ENCODE peak calls at places on chromosomes 4 and X, in seven cellular contexts. One of them, this sample, is unnamed.

GRCh38 chrX:126847143-126847542 is 27.6 kb downstream of the PRR32 start:
- DNase-seq in tibial nerve: no peak
- DNase-seq in colonic mucosa: no peak
- DNase-seq in thyroid gland: no peak
- DNase-seq in uterus: no peak
- DNase-seq in suprapubic skin: no peak
- DNase-seq in CD8-positive, alpha-beta T cell: no peak
- DNase-seq in this sample: no peak

GRCh38 chr4:3867403-3868100 is 101.4 kb downstream of the ADRA2C start:
- DNase-seq in tibial nerve: no peak
- DNase-seq in colonic mucosa: no peak
- DNase-seq in thyroid gland: no peak
- DNase-seq in uterus: peak; percentile 1
- DNase-seq in suprapubic skin: no peak
- DNase-seq in CD8-positive, alpha-beta T cell: no peak
- DNase-seq in this sample: no peak

GRCh38 chr4:31234494-31234893 is 514.3 kb downstream of the PCDH7 start:
- DNase-seq in tibial nerve: no peak
- DNase-seq in colonic mucosa: no peak
- DNase-seq in thyroid gland: no peak
- DNase-seq in uterus: no peak
- DNase-seq in suprapubic skin: no peak
- DNase-seq in CD8-positive, alpha-beta T cell: no peak
- DNase-seq in this sample: no peak

GRCh38 chr4:26288308-26288982 is 32.4 kb upstream of the RBPJ start:
- DNase-seq in tibial nerve: no peak
- DNase-seq in colonic mucosa: no peak
- DNase-seq in thyroid gland: no peak
- DNase-seq in uterus: no peak
- DNase-seq in suprapubic skin: no peak
- DNase-seq in CD8-positive, alpha-beta T cell: no peak
- DNase-seq in this sample: no peak

GRCh38 chr4:153771058-153771457 is 11.2 kb upstream of the RNF175 start:
- DNase-seq in tibial nerve: no peak
- DNase-seq in colonic mucosa: no peak
- DNase-seq in thyroid gland: no peak
- DNase-seq in uterus: no peak
- DNase-seq in suprapubic skin: no peak
- DNase-seq in CD8-positive, alpha-beta T cell: no peak
- DNase-seq in this sample: no peak

GRCh38 chrX:140572724-140573123 is 67.9 kb upstream of the SOX3 start:
- DNase-seq in tibial nerve: peak; percentile 10
- DNase-seq in colonic mucosa: peak; percentile 39
- DNase-seq in thyroid gland: peak; percentile 50
- DNase-seq in uterus: no peak
- DNase-seq in suprapubic skin: no peak
- DNase-seq in CD8-positive, alpha-beta T cell: peak; percentile 9
- DNase-seq in this sample: peak; percentile 23

GRCh38 chrX:136906921-136907510 is 26.5 kb upstream of the RBMX start:
- DNase-seq in tibial nerve: no peak
- DNase-seq in colonic mucosa: no peak
- DNase-seq in thyroid gland: no peak
- DNase-seq in uterus: no peak
- DNase-seq in suprapubic skin: no peak
- DNase-seq in CD8-positive, alpha-beta T cell: no peak
- DNase-seq in this sample: no peak

GRCh38 chr4:177441061-177441802 is 1.0 kb downstream of the AGA start:
- DNase-seq in tibial nerve: peak; percentile 10
- DNase-seq in colonic mucosa: peak; percentile 22
- DNase-seq in thyroid gland: no peak
- DNase-seq in uterus: no peak
- DNase-seq in suprapubic skin: no peak
- DNase-seq in CD8-positive, alpha-beta T cell: peak; percentile 11
- DNase-seq in this sample: peak; percentile 27

GRCh38 chr4:123813901-123814300 is 417.3 kb downstream of the SPRY1 start:
- DNase-seq in tibial nerve: no peak
- DNase-seq in colonic mucosa: no peak
- DNase-seq in thyroid gland: no peak
- DNase-seq in uterus: no peak
- DNase-seq in suprapubic skin: no peak
- DNase-seq in CD8-positive, alpha-beta T cell: no peak
- DNase-seq in this sample: no peak

GRCh38 chr4:54217642-54218486 is 11.2 kb upstream of the PDGFRA start:
- DNase-seq in tibial nerve: peak; percentile 92
- DNase-seq in colonic mucosa: peak; percentile 79
- DNase-seq in thyroid gland: peak; percentile 64
- DNase-seq in uterus: peak; percentile 85
- DNase-seq in suprapubic skin: peak; percentile 92
- DNase-seq in CD8-positive, alpha-beta T cell: peak; percentile 60
- DNase-seq in this sample: peak; percentile 70

GRCh38 chr4:3070709-3071500 is 3.4 kb downstream of the HTT-AS start:
- DNase-seq in tibial nerve: no peak
- DNase-seq in colonic mucosa: no peak
- DNase-seq in thyroid gland: no peak
- DNase-seq in uterus: no peak
- DNase-seq in suprapubic skin: no peak
- DNase-seq in CD8-positive, alpha-beta T cell: no peak
- DNase-seq in this sample: no peak

GRCh38 chr4:119858176-119858575 is 208.5 kb downstream of the MAD2L1 start:
- DNase-seq in tibial nerve: no peak
- DNase-seq in colonic mucosa: no peak
- DNase-seq in thyroid gland: no peak
- DNase-seq in uterus: no peak
- DNase-seq in suprapubic skin: no peak
- DNase-seq in CD8-positive, alpha-beta T cell: no peak
- DNase-seq in this sample: no peak

GRCh38 chr4:44912980-44913379 is 186.6 kb upstream of the GNPDA2 start:
- DNase-seq in tibial nerve: no peak
- DNase-seq in colonic mucosa: no peak
- DNase-seq in thyroid gland: no peak
- DNase-seq in uterus: no peak
- DNase-seq in suprapubic skin: no peak
- DNase-seq in CD8-positive, alpha-beta T cell: no peak
- DNase-seq in this sample: no peak

GRCh38 chr4:119690871-119691270 is 62.3 kb upstream of the PDE5A start:
- DNase-seq in tibial nerve: no peak
- DNase-seq in colonic mucosa: no peak
- DNase-seq in thyroid gland: no peak
- DNase-seq in uterus: no peak
- DNase-seq in suprapubic skin: no peak
- DNase-seq in CD8-positive, alpha-beta T cell: no peak
- DNase-seq in this sample: no peak

GRCh38 chrX:55450259-55450658 is 1.7 kb upstream of the MAGEH1 start:
- DNase-seq in tibial nerve: no peak
- DNase-seq in colonic mucosa: no peak
- DNase-seq in thyroid gland: peak; percentile 29
- DNase-seq in uterus: no peak
- DNase-seq in suprapubic skin: no peak
- DNase-seq in CD8-positive, alpha-beta T cell: no peak
- DNase-seq in this sample: no peak

GRCh38 chrX:140712413-140713173 is 3.0 kb downstream of the LINC00632 start:
- DNase-seq in tibial nerve: no peak
- DNase-seq in colonic mucosa: peak; percentile 17
- DNase-seq in thyroid gland: peak; percentile 47
- DNase-seq in uterus: peak; percentile 30
- DNase-seq in suprapubic skin: peak; percentile 69
- DNase-seq in CD8-positive, alpha-beta T cell: peak; percentile 24
- DNase-seq in this sample: peak; percentile 63

GRCh38 chrX:9466115-9466495 is 1.2 kb downstream of the TBL1X start:
- DNase-seq in tibial nerve: peak; percentile 16
- DNase-seq in colonic mucosa: peak; percentile 37
- DNase-seq in thyroid gland: peak; percentile 44
- DNase-seq in uterus: peak; percentile 31
- DNase-seq in suprapubic skin: peak; percentile 78
- DNase-seq in CD8-positive, alpha-beta T cell: peak; percentile 10
- DNase-seq in this sample: peak; percentile 60

GRCh38 chr4:67460574-67460973 is 84.7 kb downstream of the CENPC start:
- DNase-seq in tibial nerve: no peak
- DNase-seq in colonic mucosa: no peak
- DNase-seq in thyroid gland: no peak
- DNase-seq in uterus: no peak
- DNase-seq in suprapubic skin: no peak
- DNase-seq in CD8-positive, alpha-beta T cell: no peak
- DNase-seq in this sample: no peak

GRCh38 chr4:27711041-27711440 is 850.4 kb downstream of the STIM2 start:
- DNase-seq in tibial nerve: no peak
- DNase-seq in colonic mucosa: no peak
- DNase-seq in thyroid gland: no peak
- DNase-seq in uterus: no peak
- DNase-seq in suprapubic skin: no peak
- DNase-seq in CD8-positive, alpha-beta T cell: no peak
- DNase-seq in this sample: no peak

GRCh38 chr4:183541081-183542045 is 36.5 kb downstream of the ING2 start:
- DNase-seq in tibial nerve: peak; percentile 29
- DNase-seq in colonic mucosa: no peak
- DNase-seq in thyroid gland: no peak
- DNase-seq in uterus: no peak
- DNase-seq in suprapubic skin: no peak
- DNase-seq in CD8-positive, alpha-beta T cell: no peak
- DNase-seq in this sample: peak; percentile 66

GRCh38 chrX:102517331-102517730 is 792 bp upstream of the TMSB15A start:
- DNase-seq in tibial nerve: no peak
- DNase-seq in colonic mucosa: no peak
- DNase-seq in thyroid gland: no peak
- DNase-seq in uterus: no peak
- DNase-seq in suprapubic skin: no peak
- DNase-seq in CD8-positive, alpha-beta T cell: no peak
- DNase-seq in this sample: no peak

GRCh38 chr4:13597604-13598003 is 29.9 kb downstream of the BOD1L1 start:
- DNase-seq in tibial nerve: no peak
- DNase-seq in colonic mucosa: no peak
- DNase-seq in thyroid gland: no peak
- DNase-seq in uterus: no peak
- DNase-seq in suprapubic skin: no peak
- DNase-seq in CD8-positive, alpha-beta T cell: no peak
- DNase-seq in this sample: no peak

GRCh38 chr4:138665851-138666250 is 349.7 kb upstream of the NOCT start:
- DNase-seq in tibial nerve: no peak
- DNase-seq in colonic mucosa: no peak
- DNase-seq in thyroid gland: no peak
- DNase-seq in uterus: no peak
- DNase-seq in suprapubic skin: no peak
- DNase-seq in CD8-positive, alpha-beta T cell: no peak
- DNase-seq in this sample: no peak

GRCh38 chr4:65399131-65399530 is 271.2 kb downstream of the EPHA5 start:
- DNase-seq in tibial nerve: no peak
- DNase-seq in colonic mucosa: no peak
- DNase-seq in thyroid gland: no peak
- DNase-seq in uterus: no peak
- DNase-seq in suprapubic skin: no peak
- DNase-seq in CD8-positive, alpha-beta T cell: no peak
- DNase-seq in this sample: no peak

GRCh38 chr4:7128651-7129050 is 60.8 kb upstream of the GRPEL1 start:
- DNase-seq in tibial nerve: no peak
- DNase-seq in colonic mucosa: no peak
- DNase-seq in thyroid gland: peak; percentile 90
- DNase-seq in uterus: no peak
- DNase-seq in suprapubic skin: no peak
- DNase-seq in CD8-positive, alpha-beta T cell: no peak
- DNase-seq in this sample: no peak

DNA sequence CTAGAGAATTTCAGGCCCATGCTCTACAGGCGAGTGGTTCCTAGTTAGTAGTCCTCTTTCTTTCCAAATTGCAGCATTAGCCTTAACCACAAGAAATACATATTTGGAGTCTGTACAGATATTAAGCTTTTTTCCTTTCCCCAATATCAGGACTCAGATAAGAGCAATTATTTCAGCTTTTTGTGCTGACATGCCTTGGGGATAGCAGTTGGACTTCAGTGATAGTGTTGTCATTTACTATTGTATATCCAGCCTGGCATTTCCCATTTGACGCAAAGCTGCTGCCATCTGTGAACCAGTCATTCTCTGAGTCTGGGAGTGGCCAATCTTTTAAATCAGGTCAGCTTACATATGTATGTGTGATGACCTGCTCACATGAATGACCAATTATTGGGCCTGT is 6.9 kb upstream of the CEP135 start:
- DNase-seq in tibial nerve: no peak
- DNase-seq in colonic mucosa: no peak
- DNase-seq in thyroid gland: no peak
- DNase-seq in uterus: no peak
- DNase-seq in suprapubic skin: no peak
- DNase-seq in CD8-positive, alpha-beta T cell: no peak
- DNase-seq in this sample: no peak
- H3K9me3 ChIP-seq in tibial nerve: no peaks in the 10 kb centered on the region
- H3K9me3 ChIP-seq in colonic mucosa: no peaks in the 10 kb centered on the region
- H3K9me3 ChIP-seq in thyroid gland: no peaks in the 10 kb centered on the region
- H3K9me3 ChIP-seq in uterus: no peaks in the 10 kb centered on the region
- H3K9me3 ChIP-seq in suprapubic skin: no peaks in the 10 kb centered on the region
- H3K9me3 ChIP-seq in CD8-positive, alpha-beta T cell: no peaks in the 10 kb centered on the region
- H3K9me3 ChIP-seq in this sample: no peaks in the 10 kb centered on the region

DNA sequence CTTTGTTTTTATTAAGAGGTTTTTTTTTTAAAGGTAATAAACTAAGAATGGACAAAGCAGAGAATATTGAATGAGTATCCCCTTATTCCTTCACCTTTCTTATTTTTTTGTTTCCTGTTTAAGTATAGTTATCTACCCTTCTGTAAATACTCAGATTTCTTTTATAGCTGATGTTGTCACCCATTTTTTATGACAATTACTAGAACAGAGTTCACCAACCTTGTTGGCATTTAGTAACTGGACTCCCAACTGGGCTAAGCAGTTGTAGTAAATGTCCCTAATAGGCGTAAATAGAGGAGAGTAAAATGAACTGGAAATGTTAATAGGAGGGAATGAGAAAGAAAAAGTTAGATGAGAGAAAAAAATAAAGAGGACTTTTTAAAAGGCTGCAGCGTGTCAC is 9.8 kb downstream of the PDLIM5 start:
- DNase-seq in tibial nerve: no peak
- DNase-seq in colonic mucosa: no peak
- DNase-seq in thyroid gland: no peak
- DNase-seq in uterus: no peak
- DNase-seq in suprapubic skin: no peak
- DNase-seq in CD8-positive, alpha-beta T cell: no peak
- DNase-seq in this sample: no peak
- H3K4me1 ChIP-seq in tibial nerve: peaks cover 25% of the 10 kb centered on the region
- H3K4me1 ChIP-seq in colonic mucosa: no peaks in the 10 kb centered on the region
- H3K4me1 ChIP-seq in thyroid gland: peaks cover 33% of the 10 kb centered on the region
- H3K4me1 ChIP-seq in uterus: no peaks in the 10 kb centered on the region
- H3K4me1 ChIP-seq in suprapubic skin: peaks cover 40% of the 10 kb centered on the region
- H3K4me1 ChIP-seq in CD8-positive, alpha-beta T cell: no peaks in the 10 kb centered on the region
- H3K4me1 ChIP-seq in this sample: peaks cover 74% of the 10 kb centered on the region

GRCh38 chr4:127622923-127623754 is 9.6 kb upstream of the INTU start:
- DNase-seq in tibial nerve: no peak
- DNase-seq in colonic mucosa: peak; percentile 35
- DNase-seq in thyroid gland: peak; percentile 52
- DNase-seq in uterus: peak; percentile 29
- DNase-seq in suprapubic skin: no peak
- DNase-seq in CD8-positive, alpha-beta T cell: no peak
- DNase-seq in this sample: peak; percentile 29
- H3K4me3 ChIP-seq in tibial nerve: peak overlapping the region; percentile 90
- H3K4me3 ChIP-seq in colonic mucosa: peak overlapping the region; percentile 45
- H3K4me3 ChIP-seq in thyroid gland: peak overlapping the region; percentile 21
- H3K4me3 ChIP-seq in uterus: peak overlapping the region; percentile 37
- H3K4me3 ChIP-seq in suprapubic skin: peak overlapping the region; percentile 57
- H3K4me3 ChIP-seq in CD8-positive, alpha-beta T cell: no peak overlapping the region
- H3K4me3 ChIP-seq in this sample: no peak overlapping the region

DNA sequence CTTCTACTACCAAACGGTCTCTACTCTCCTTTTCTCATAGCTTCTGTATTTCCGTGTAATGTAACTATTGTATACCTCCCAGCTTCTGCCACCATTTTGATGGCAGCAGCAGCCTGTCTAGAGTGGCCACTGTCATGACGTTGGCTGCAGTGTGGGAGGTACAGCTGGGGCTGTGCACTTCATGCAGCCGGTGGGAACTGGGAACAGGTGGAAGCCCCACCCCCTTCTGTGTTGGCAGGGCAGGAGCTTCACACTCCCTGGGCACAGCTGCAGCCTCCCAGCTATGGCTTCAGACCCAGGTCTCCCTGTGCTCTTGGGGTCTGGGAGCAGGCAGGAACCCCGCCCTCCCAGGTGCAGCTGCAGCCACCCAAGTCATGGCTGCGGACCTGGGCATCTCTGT is 49.8 kb upstream of the SEC24B start:
- DNase-seq in tibial nerve: no peak
- DNase-seq in colonic mucosa: no peak
- DNase-seq in thyroid gland: peak; percentile 40
- DNase-seq in uterus: no peak
- DNase-seq in suprapubic skin: no peak
- DNase-seq in CD8-positive, alpha-beta T cell: no peak
- DNase-seq in this sample: no peak
- H3K9me3 ChIP-seq in tibial nerve: no peaks in the 10 kb centered on the region
- H3K9me3 ChIP-seq in colonic mucosa: no peaks in the 10 kb centered on the region
- H3K9me3 ChIP-seq in thyroid gland: no peaks in the 10 kb centered on the region
- H3K9me3 ChIP-seq in uterus: no peaks in the 10 kb centered on the region
- H3K9me3 ChIP-seq in suprapubic skin: no peaks in the 10 kb centered on the region
- H3K9me3 ChIP-seq in CD8-positive, alpha-beta T cell: no peaks in the 10 kb centered on the region
- H3K9me3 ChIP-seq in this sample: no peaks in the 10 kb centered on the region

This sample was measured in body of pancreas.